ENCODE peak calls at places on chromosomes 6 and 20, in four cellular contexts. N is GM06990, O is keratinocyte, Q is AG04450. U is an unnamed sample.
A peak's percentile ranks its signal among the peaks of the same experiment; 100 is the strongest.

GRCh38 chr6:52231411-52232127 is 12.7 kb downstream of the IL17F start:
- DNase-seq in N (no peak), O (no peak), Q (no peak), U (no peak)

GRCh38 chr6:92364948-92365386 is 1054.4 kb downstream of the EPHA7 start:
- DNase-seq in N (no peak), O (no peak), Q (no peak), U (peak; percentile 8)

GRCh38 chr6:43005844-43006243 is 7.9 kb downstream of the MEA1 start:
- DNase-seq in N (no peak), O (no peak), Q (no peak), U (no peak)

GRCh38 chr6:130366011-130366963 is at the start of gene TMEM200A:
- DNase-seq in N (peak; percentile 28), O (no peak), Q (no peak), U (no peak)

GRCh38 chr20:10504893-10505292 is 69.8 kb downstream of the SLX4IP start:
- DNase-seq in N (no peak), O (no peak), Q (no peak), U (peak; percentile 69)

GRCh38 chr6:17703256-17703694 is 3.5 kb downstream of the NUP153 start:
- DNase-seq in N (peak; percentile 16), O (peak; percentile 46), Q (peak; percentile 21), U (peak; percentile 64)

GRCh38 chr6:137001287-137001976 is 43.3 kb downstream of the IL20RA start:
- DNase-seq in N (no peak), O (no peak), Q (no peak), U (no peak)

GRCh38 chr20:14264869-14265268 is 72.5 kb downstream of the FLRT3 start:
- DNase-seq in N (no peak), O (no peak), Q (no peak), U (no peak)

GRCh38 chr6:487956-488355 is 96.4 kb downstream of the IRF4 start:
- DNase-seq in N (no peak), O (no peak), Q (no peak), U (no peak)

GRCh38 chr6:16523550-16524379 is 237.5 kb downstream of the ATXN1 start:
- DNase-seq in N (no peak), O (no peak), Q (peak; percentile 74), U (peak; percentile 63)

GRCh38 chr6:167233490-167233889 is 57.6 kb upstream of the UNC93A start:
- DNase-seq in N (no peak), O (no peak), Q (no peak), U (no peak)

GRCh38 chr6:143885116-143885515 is 20.8 kb downstream of the ZC2HC1B start:
- DNase-seq in N (no peak), O (no peak), Q (no peak), U (no peak)

GRCh38 chr6:4395386-4395785 is 260.0 kb upstream of the ECI2 start:
- DNase-seq in N (no peak), O (no peak), Q (no peak), U (no peak)

GRCh38 chr20:20837574-20838021 is 125.2 kb upstream of the RALGAPA2 start:
- DNase-seq in N (no peak), O (no peak), Q (peak; percentile 11), U (no peak)
- H3K4me3 ChIP-seq in N (no peak overlapping the region), O (no peak overlapping the region), Q (no peak overlapping the region), U (no peak overlapping the region)

DNA sequence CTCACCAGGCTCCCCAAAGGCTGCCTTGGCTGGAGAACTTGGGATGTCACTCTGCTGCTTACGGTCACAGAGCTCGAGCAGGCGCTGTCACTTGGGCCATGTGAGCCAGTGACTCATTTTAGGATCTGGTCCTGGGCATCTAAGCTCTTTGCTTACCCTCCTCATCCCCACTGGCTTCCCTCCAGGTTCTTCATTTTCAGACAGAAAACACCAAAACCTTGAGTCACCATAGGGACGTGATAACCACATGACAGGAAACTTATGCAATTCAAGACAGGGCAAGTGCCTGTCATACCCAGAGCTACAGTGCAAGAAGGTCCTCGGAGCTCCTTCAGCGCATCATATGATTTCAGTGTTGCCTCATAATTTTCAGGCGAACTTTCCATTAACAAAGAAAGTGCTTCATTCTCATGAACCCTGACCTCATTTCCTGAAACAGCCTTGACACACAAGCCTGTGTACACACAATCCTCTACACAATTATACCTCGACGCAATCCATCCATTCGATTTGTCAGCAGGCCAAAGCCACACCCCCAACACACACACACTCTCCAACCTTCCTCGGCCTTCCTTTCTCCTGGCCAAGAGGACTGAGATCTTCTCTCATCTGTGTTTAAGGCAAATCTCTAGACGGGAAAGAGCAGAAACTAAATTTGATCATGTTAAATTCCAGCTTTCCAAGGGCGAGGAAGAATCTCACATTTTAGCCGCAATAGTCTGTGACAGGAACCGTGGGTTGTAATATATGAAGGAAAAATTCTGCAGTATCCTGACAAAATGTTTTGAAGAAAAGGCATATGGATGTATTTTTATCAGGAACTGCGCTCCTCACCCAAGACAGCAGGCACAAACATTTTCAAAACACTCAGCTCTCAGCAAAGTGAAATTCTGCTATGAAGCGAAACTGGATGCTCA is 25.3 kb downstream of the TBC1D7 start:
- DNase-seq in N (peak; percentile 72), O (peak; percentile 44), Q (peak; percentile 85), U (peak; percentile 93)
- H3K4me3 ChIP-seq in N (peak overlapping the region; percentile 27), O (no peak overlapping the region), Q (peak overlapping the region; percentile 45), U (no peak overlapping the region)

GRCh38 chr20:9059931-9060330 is 9.0 kb upstream of the PLCB4 start:
- DNase-seq in N (no peak), O (no peak), Q (no peak), U (no peak)
- H3K4me3 ChIP-seq in N (no peak overlapping the region), O (no peak overlapping the region), Q (no peak overlapping the region), U (no peak overlapping the region)

GRCh38 chr20:48821261-48821910 is 6.4 kb downstream of the PREX1 start:
- DNase-seq in N (no peak), O (no peak), Q (no peak), U (no peak)

GRCh38 chr20:48822178-48822577 is 5.6 kb downstream of the PREX1 start:
- DNase-seq in N (no peak), O (no peak), Q (no peak), U (no peak)

GRCh38 chr20:48819089-48819488 is 8.7 kb downstream of the PREX1 start:
- DNase-seq in N (no peak), O (no peak), Q (no peak), U (no peak)

GRCh38 chr20:48819813-48820648 is 7.8 kb downstream of the PREX1 start:
- DNase-seq in N (no peak), O (no peak), Q (no peak), U (no peak)

GRCh38 chr20:48820649-48820973 is 7.2 kb downstream of the PREX1 start:
- DNase-seq in N (no peak), O (no peak), Q (no peak), U (no peak)
- H3K4me3 ChIP-seq in N (no peak overlapping the region), O (no peak overlapping the region), Q (no peak overlapping the region), U (no peak overlapping the region)

DNA sequence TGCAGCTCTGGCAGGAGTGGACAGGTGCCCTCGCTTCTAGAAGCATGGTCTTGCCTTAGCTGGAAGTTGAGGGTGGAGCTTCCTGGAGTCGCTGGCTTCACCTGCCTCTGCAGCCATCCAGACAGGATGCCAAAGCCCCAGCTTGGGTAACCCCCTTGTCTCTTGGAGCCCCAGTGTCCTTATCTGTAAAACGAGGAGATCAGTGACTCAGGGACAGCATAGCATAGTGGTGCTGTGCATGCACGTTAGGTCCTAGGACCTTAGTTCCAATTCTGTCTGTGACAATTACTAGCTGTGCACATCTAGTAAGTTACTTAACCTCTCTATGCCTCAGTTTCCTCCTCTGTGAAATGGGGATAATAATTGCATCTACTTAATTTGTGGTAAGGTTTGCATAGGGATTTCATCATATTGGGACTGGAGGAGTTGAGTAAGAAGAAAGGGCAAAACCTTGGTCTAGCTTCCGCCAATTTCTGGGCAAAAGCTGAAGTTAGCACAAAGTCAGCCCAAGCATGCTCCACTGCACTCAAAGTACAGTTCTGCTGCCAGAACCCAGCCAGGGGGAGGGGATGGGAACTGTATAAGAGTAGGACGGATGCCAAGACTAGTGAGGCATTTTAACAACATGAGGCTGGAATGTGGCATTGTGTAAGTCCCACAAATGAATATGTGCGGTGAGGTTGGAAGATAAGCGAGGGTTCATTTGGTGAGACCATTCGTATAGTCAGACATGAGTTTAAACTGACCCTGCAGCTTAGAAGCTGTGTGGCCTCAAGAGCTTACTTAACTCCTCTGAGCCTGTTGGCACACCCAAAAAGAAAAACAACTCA is 24.5 kb downstream of the TOX2 start:
- DNase-seq in N (no peak), O (peak; percentile 87), Q (peak; percentile 97), U (peak; percentile 99)
- H3K4me3 ChIP-seq in N (no peak overlapping the region), O (no peak overlapping the region), Q (no peak overlapping the region), U (no peak overlapping the region)

GRCh38 chr6:157226026-157226639 is 97.2 kb downstream of the TMEM242 start:
- DNase-seq in N (no peak), O (no peak), Q (no peak), U (no peak)
- H3K4me3 ChIP-seq in N (no peak overlapping the region), O (no peak overlapping the region), Q (no peak overlapping the region), U (no peak overlapping the region)

GRCh38 chr6:14118444-14118843 is 872 bp downstream of the CD83 start:
- DNase-seq in N (no peak), O (no peak), Q (no peak), U (no peak)
- H3K4me3 ChIP-seq in N (peak overlapping the region; percentile 85), O (peak overlapping the region; percentile 59), Q (no peak overlapping the region), U (no peak overlapping the region)

GRCh38 chr20:50271674-50272412 is 81.2 kb downstream of the CEBPB start:
- DNase-seq in N (no peak), O (no peak), Q (no peak), U (no peak)
- H3K4me3 ChIP-seq in N (no peak overlapping the region), O (no peak overlapping the region), Q (no peak overlapping the region), U (no peak overlapping the region)

U was measured in skeletal muscle cell.